ENCODE peak calls at places on chromosomes 12 and 14, in nine cellular contexts. One of them, this sample, is unnamed.

GRCh38 chr12:65189028-65189718 is 19.8 kb downstream of the LEMD3 start:
- DNase-seq in AG09319: no peak
- DNase-seq in coronary artery: no peak
- DNase-seq in left lung: no peak
- DNase-seq in fibroblast of pulmonary artery: no peak
- DNase-seq in GM10248: peak
- DNase-seq in psoas muscle: no peak
- DNase-seq in ascending aorta: no peak
- DNase-seq in MM.1S: peak
- DNase-seq in this sample: no peak

GRCh38 chr14:60485057-60485599 is 735 bp downstream of the C14orf39 start:
- DNase-seq in ascending aorta: no peak
- DNase-seq in GM10248: no peak
- DNase-seq in AG09319: no peak
- DNase-seq in fibroblast of pulmonary artery: no peak
- DNase-seq in left lung: no peak
- DNase-seq in psoas muscle: no peak
- DNase-seq in MM.1S: no peak
- DNase-seq in coronary artery: no peak
- DNase-seq in this sample: no peak

GRCh38 chr12:120830052-120830940 is 73.9 kb downstream of the SPPL3 start:
- DNase-seq in psoas muscle: no peak
- DNase-seq in fibroblast of pulmonary artery: no peak
- DNase-seq in left lung: no peak
- DNase-seq in AG09319: no peak
- DNase-seq in GM10248: no peak
- DNase-seq in coronary artery: no peak
- DNase-seq in MM.1S: no peak
- DNase-seq in ascending aorta: no peak
- DNase-seq in this sample: no peak

GRCh38 chr12:76698316-76698715 is 65.6 kb upstream of the ZDHHC17 start:
- DNase-seq in ascending aorta: no peak
- DNase-seq in GM10248: no peak
- DNase-seq in AG09319: no peak
- DNase-seq in coronary artery: no peak
- DNase-seq in fibroblast of pulmonary artery: no peak
- DNase-seq in left lung: no peak
- DNase-seq in MM.1S: no peak
- DNase-seq in psoas muscle: no peak
- DNase-seq in this sample: no peak

GRCh38 chr12:65803253-65803652 is 21.0 kb upstream of the HMGA2 start:
- DNase-seq in GM10248: no peak
- DNase-seq in left lung: no peak
- DNase-seq in AG09319: no peak
- DNase-seq in ascending aorta: no peak
- DNase-seq in psoas muscle: no peak
- DNase-seq in fibroblast of pulmonary artery: no peak
- DNase-seq in MM.1S: no peak
- DNase-seq in coronary artery: no peak
- DNase-seq in this sample: no peak

GRCh38 chr12:62190921-62191746 is 69.1 kb upstream of the USP15 start:
- DNase-seq in MM.1S: no peak
- DNase-seq in ascending aorta: no peak
- DNase-seq in left lung: peak
- DNase-seq in coronary artery: no peak
- DNase-seq in fibroblast of pulmonary artery: no peak
- DNase-seq in GM10248: peak
- DNase-seq in psoas muscle: peak
- DNase-seq in AG09319: no peak
- DNase-seq in this sample: no peak

GRCh38 chr12:118850244-118850825 is 131.0 kb upstream of the SRRM4 start:
- DNase-seq in MM.1S: no peak
- DNase-seq in GM10248: peak
- DNase-seq in AG09319: no peak
- DNase-seq in coronary artery: no peak
- DNase-seq in psoas muscle: no peak
- DNase-seq in ascending aorta: no peak
- DNase-seq in fibroblast of pulmonary artery: no peak
- DNase-seq in left lung: peak
- DNase-seq in this sample: no peak

GRCh38 chr12:131559517-131560516 is 151.1 kb upstream of the SFSWAP start:
- DNase-seq in left lung: no peak
- DNase-seq in coronary artery: peak
- DNase-seq in AG09319: no peak
- DNase-seq in psoas muscle: no peak
- DNase-seq in MM.1S: no peak
- DNase-seq in GM10248: no peak
- DNase-seq in fibroblast of pulmonary artery: no peak
- DNase-seq in ascending aorta: no peak
- DNase-seq in this sample: no peak

GRCh38 chr12:124837958-124838803 is 25.5 kb downstream of the SCARB1 start:
- DNase-seq in GM10248: no peak
- DNase-seq in psoas muscle: peak
- DNase-seq in coronary artery: no peak
- DNase-seq in fibroblast of pulmonary artery: peak
- DNase-seq in left lung: peak
- DNase-seq in ascending aorta: peak
- DNase-seq in AG09319: peak
- DNase-seq in MM.1S: no peak
- DNase-seq in this sample: peak

GRCh38 chr12:3531496-3531895 is 40.5 kb downstream of the PRMT8 start:
- DNase-seq in AG09319: no peak
- DNase-seq in psoas muscle: no peak
- DNase-seq in GM10248: no peak
- DNase-seq in left lung: no peak
- DNase-seq in fibroblast of pulmonary artery: no peak
- DNase-seq in MM.1S: no peak
- DNase-seq in ascending aorta: no peak
- DNase-seq in coronary artery: peak
- DNase-seq in this sample: no peak

GRCh38 chr12:3532931-3533702 is 42.1 kb downstream of the PRMT8 start:
- DNase-seq in left lung: no peak
- DNase-seq in AG09319: no peak
- DNase-seq in psoas muscle: no peak
- DNase-seq in coronary artery: peak
- DNase-seq in GM10248: no peak
- DNase-seq in ascending aorta: no peak
- DNase-seq in MM.1S: no peak
- DNase-seq in fibroblast of pulmonary artery: no peak
- DNase-seq in this sample: no peak

GRCh38 chr12:3535431-3535841 is 44.4 kb downstream of the PRMT8 start:
- DNase-seq in GM10248: no peak
- DNase-seq in MM.1S: no peak
- DNase-seq in AG09319: no peak
- DNase-seq in left lung: no peak
- DNase-seq in coronary artery: peak
- DNase-seq in fibroblast of pulmonary artery: no peak
- DNase-seq in psoas muscle: no peak
- DNase-seq in ascending aorta: no peak
- DNase-seq in this sample: no peak

GRCh38 chr12:3534511-3534910 is 43.5 kb downstream of the PRMT8 start:
- DNase-seq in left lung: no peak
- DNase-seq in GM10248: no peak
- DNase-seq in MM.1S: no peak
- DNase-seq in fibroblast of pulmonary artery: no peak
- DNase-seq in psoas muscle: no peak
- DNase-seq in coronary artery: no peak
- DNase-seq in ascending aorta: no peak
- DNase-seq in AG09319: no peak
- DNase-seq in this sample: no peak

GRCh38 chr12:3533703-3534386 is 42.8 kb downstream of the PRMT8 start:
- DNase-seq in MM.1S: no peak
- DNase-seq in psoas muscle: no peak
- DNase-seq in left lung: no peak
- DNase-seq in ascending aorta: no peak
- DNase-seq in fibroblast of pulmonary artery: no peak
- DNase-seq in GM10248: no peak
- DNase-seq in coronary artery: peak
- DNase-seq in AG09319: no peak
- DNase-seq in this sample: no peak
- TF ChIP-seq CTCF in MM.1S: no peak
- TF ChIP-seq CTCF in psoas muscle: peak
- TF ChIP-seq CTCF in left lung: no peak
- TF ChIP-seq CTCF in ascending aorta: no peak
- TF ChIP-seq CTCF in fibroblast of pulmonary artery: no peak
- TF ChIP-seq CTCF in GM10248: no peak
- TF ChIP-seq CTCF in coronary artery: no peak
- TF ChIP-seq CTCF in AG09319: no peak
- TF ChIP-seq CTCF in this sample: no peak

DNA sequence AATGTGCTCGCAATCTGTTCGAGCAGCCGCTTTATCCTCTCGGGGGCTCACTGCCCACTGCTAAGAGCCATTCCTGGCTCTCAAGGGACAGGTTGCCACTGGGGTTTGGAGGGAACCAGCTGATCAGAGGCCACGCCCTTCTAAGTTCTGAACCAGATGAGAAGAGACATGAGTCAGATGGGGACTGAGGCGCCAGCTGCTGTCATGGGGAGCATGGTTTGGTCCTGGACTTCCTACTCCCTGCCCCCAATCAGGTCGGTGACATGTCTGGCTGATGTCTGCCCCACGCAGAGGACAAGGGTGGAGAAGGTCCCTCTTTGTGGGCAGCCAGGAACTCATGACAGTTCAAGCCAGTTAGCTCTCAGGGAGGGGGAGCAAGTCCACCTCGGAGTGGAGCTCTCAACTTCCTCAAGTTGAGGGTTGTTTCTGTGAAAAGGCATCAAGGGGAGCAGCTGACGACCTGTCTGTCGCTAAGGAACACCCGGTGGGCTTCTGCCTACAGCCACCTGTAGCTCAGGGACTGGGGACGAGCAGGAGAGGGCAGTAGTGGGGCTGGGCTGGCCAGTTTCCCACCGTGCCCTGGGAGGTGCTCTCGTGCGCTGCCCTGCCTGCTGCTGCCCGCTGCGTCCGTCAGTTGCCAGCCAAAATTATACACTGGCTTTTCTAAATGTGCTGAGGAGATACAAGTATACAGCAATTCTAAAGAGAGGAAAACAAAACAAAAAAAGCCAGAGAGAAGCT is 20.4 kb downstream of the PSMC1 start:
- DNase-seq in AG09319: no peak
- DNase-seq in psoas muscle: no peak
- DNase-seq in left lung: no peak
- DNase-seq in fibroblast of pulmonary artery: no peak
- DNase-seq in ascending aorta: no peak
- DNase-seq in MM.1S: no peak
- DNase-seq in GM10248: no peak
- DNase-seq in coronary artery: no peak
- DNase-seq in this sample: no peak
- TF ChIP-seq CTCF in AG09319: no peak
- TF ChIP-seq CTCF in psoas muscle: no peak
- TF ChIP-seq CTCF in left lung: no peak
- TF ChIP-seq CTCF in fibroblast of pulmonary artery: no peak
- TF ChIP-seq CTCF in ascending aorta: no peak
- TF ChIP-seq CTCF in MM.1S: no peak
- TF ChIP-seq CTCF in GM10248: no peak
- TF ChIP-seq CTCF in coronary artery: no peak
- TF ChIP-seq CTCF in this sample: no peak

GRCh38 chr12:53073881-53074280 is 5.3 kb downstream of the SPRYD3 start:
- DNase-seq in GM10248: no peak
- DNase-seq in ascending aorta: no peak
- DNase-seq in coronary artery: no peak
- DNase-seq in fibroblast of pulmonary artery: no peak
- DNase-seq in psoas muscle: peak
- DNase-seq in MM.1S: no peak
- DNase-seq in left lung: no peak
- DNase-seq in AG09319: no peak
- DNase-seq in this sample: no peak

GRCh38 chr12:53074290-53074998 is 4.7 kb downstream of the SPRYD3 start:
- DNase-seq in MM.1S: no peak
- DNase-seq in fibroblast of pulmonary artery: no peak
- DNase-seq in left lung: no peak
- DNase-seq in coronary artery: no peak
- DNase-seq in AG09319: no peak
- DNase-seq in GM10248: no peak
- DNase-seq in psoas muscle: peak
- DNase-seq in ascending aorta: no peak
- DNase-seq in this sample: no peak

GRCh38 chr12:53070901-53071492 is 8.2 kb downstream of the SPRYD3 start:
- DNase-seq in fibroblast of pulmonary artery: no peak
- DNase-seq in left lung: no peak
- DNase-seq in AG09319: no peak
- DNase-seq in ascending aorta: peak
- DNase-seq in psoas muscle: peak
- DNase-seq in GM10248: no peak
- DNase-seq in coronary artery: no peak
- DNase-seq in MM.1S: no peak
- DNase-seq in this sample: no peak

GRCh38 chr12:53069621-53070410 is 9.4 kb downstream of the SPRYD3 start:
- DNase-seq in left lung: peak
- DNase-seq in GM10248: no peak
- DNase-seq in coronary artery: peak
- DNase-seq in AG09319: no peak
- DNase-seq in ascending aorta: peak
- DNase-seq in psoas muscle: peak
- DNase-seq in MM.1S: no peak
- DNase-seq in fibroblast of pulmonary artery: no peak
- DNase-seq in this sample: no peak

GRCh38 chr12:53071591-53072551 is 7.3 kb downstream of the SPRYD3 start:
- DNase-seq in MM.1S: no peak
- DNase-seq in fibroblast of pulmonary artery: peak
- DNase-seq in ascending aorta: peak
- DNase-seq in psoas muscle: peak
- DNase-seq in coronary artery: peak
- DNase-seq in AG09319: no peak
- DNase-seq in GM10248: no peak
- DNase-seq in left lung: no peak
- DNase-seq in this sample: no peak
- TF ChIP-seq CTCF in MM.1S: no peak
- TF ChIP-seq CTCF in fibroblast of pulmonary artery: peak
- TF ChIP-seq CTCF in ascending aorta: no peak
- TF ChIP-seq CTCF in psoas muscle: no peak
- TF ChIP-seq CTCF in coronary artery: no peak
- TF ChIP-seq CTCF in AG09319: peak
- TF ChIP-seq CTCF in GM10248: no peak
- TF ChIP-seq CTCF in left lung: no peak
- TF ChIP-seq CTCF in this sample: no peak

DNA sequence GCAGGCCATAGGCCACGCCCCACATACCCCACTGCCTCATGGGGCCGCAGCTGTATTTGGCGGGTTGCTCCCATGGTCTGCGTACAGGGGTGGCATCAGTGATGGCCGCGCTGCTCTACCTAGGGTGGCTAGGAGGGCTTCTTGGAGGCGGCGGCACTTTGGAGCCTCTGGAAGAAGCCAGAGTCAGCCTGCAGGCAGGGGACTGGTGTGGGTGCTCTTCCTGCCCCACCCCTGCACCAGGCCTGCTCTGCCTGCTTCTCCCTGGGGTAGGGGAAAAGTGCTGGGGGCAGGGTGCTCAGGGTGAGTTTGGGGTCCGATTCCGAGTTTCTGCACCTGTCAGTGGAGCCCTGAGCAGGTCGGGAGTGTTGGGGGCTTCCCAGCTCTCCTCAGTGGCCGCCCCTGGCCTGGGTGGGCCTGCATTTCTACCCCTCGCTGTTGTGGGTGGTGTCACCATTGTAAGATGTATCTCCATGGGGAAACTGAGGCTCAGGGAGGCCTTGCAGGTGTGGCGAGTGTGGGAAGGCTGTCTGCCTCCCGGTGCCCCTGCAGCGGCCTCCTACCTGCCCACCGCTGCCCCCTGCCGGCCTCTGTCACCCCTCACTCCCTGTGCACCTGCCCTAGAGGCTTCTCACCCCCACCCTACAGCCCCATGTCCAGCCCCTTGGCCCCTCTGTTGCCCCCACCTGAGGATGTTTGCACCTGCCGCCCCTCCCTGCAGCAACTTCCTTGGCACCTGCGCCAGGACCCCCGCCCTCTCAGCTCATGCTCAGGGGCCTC is 5.5 kb downstream of the CEP170B start:
- DNase-seq in MM.1S: no peak
- DNase-seq in ascending aorta: peak
- DNase-seq in fibroblast of pulmonary artery: no peak
- DNase-seq in coronary artery: no peak
- DNase-seq in psoas muscle: peak
- DNase-seq in AG09319: no peak
- DNase-seq in left lung: peak
- DNase-seq in GM10248: no peak
- DNase-seq in this sample: no peak
- TF ChIP-seq CTCF in MM.1S: peak
- TF ChIP-seq CTCF in ascending aorta: peak
- TF ChIP-seq CTCF in fibroblast of pulmonary artery: peak
- TF ChIP-seq CTCF in coronary artery: no peak
- TF ChIP-seq CTCF in psoas muscle: peak
- TF ChIP-seq CTCF in AG09319: peak
- TF ChIP-seq CTCF in left lung: no peak
- TF ChIP-seq CTCF in GM10248: peak
- TF ChIP-seq CTCF in this sample: no peak

This sample was measured in omental fat pad.